ENCODE peak calls at places on chromosomes 4 and X, in nine cellular contexts. N is foreskin fibroblast; X is NCI-H2029; U is DND-41; E is HCT116; R is T-helper 17 cell; M is iris pigment epithelial cell; T is stimulated activated naive CD8-positive, alpha-beta T cell treated with anti-CD3 and anti-CD28 coated beads, Interleukin-15, amount 100 ng/mL, for 72 hours; K is left cardiac atrium. J is an unnamed sample.
A peak's percentile ranks its signal among the peaks of the same experiment; 100 is the strongest.

GRCh38 chr4:86300516-86300915 is 59.3 kb downstream of the MAPK10 start:
- DNase-seq in U (no peak), K (no peak), E (no peak), R (no peak), M (no peak), X (no peak), N (no peak), T (no peak), J (no peak)

GRCh38 chr4:156505341-156505955 is 466.2 kb downstream of the PDGFC start:
- DNase-seq in T (no peak), E (no peak), U (no peak), M (peak; percentile 28), N (no peak), R (no peak), X (no peak), K (no peak), J (no peak)

GRCh38 chr4:152605641-152606304 is 69.9 kb upstream of the FBXW7 start:
- DNase-seq in N (peak; percentile 82), X (no peak), R (no peak), U (no peak), K (no peak), M (peak; percentile 15), T (no peak), E (no peak), J (no peak)

GRCh38 chr4:17580969-17581368 is 4.0 kb downstream of the LAP3 start:
- DNase-seq in K (no peak), N (peak; percentile 41), M (peak; percentile 81), U (no peak), R (no peak), E (no peak), T (no peak), X (no peak), J (no peak)

GRCh38 chrX:77446029-77446585 is 1.1 kb upstream of the FGF16 start:
- DNase-seq in X (no peak), M (peak; percentile 15), K (peak; percentile 24), N (peak; percentile 21), R (no peak), U (no peak), T (peak; percentile 11), E (no peak), J (no peak)

GRCh38 chr4:164212134-164212533 is 541.8 kb upstream of the SMIM31 start:
- DNase-seq in U (no peak), M (peak; percentile 64), T (no peak), E (no peak), X (no peak), K (no peak), R (no peak), N (no peak), J (no peak)

GRCh38 chrX:39955621-39956020 is 142.1 kb downstream of the BCOR start:
- DNase-seq in R (no peak), T (no peak), N (peak; percentile 7), U (peak; percentile 30), M (no peak), E (no peak), K (no peak), X (no peak), J (no peak)

GRCh38 chrX:127038065-127038464 is 218.5 kb downstream of the PRR32 start:
- DNase-seq in N (no peak), E (no peak), T (no peak), M (no peak), R (no peak), K (no peak), U (no peak), X (no peak), J (no peak)

GRCh38 chr4:150072906-150073714 is 5.1 kb upstream of the DCLK2 start:
- DNase-seq in U (no peak), M (peak; percentile 93), E (no peak), N (peak; percentile 92), T (no peak), K (no peak), R (no peak), X (no peak), J (no peak)

GRCh38 chrX:63751481-63751880 is 33.5 kb downstream of the ARHGEF9 start:
- DNase-seq in X (no peak), R (no peak), K (no peak), N (no peak), M (no peak), U (no peak), E (no peak), T (no peak), J (no peak)

GRCh38 chrX:11287505-11287904 is 5.7 kb upstream of the AMELX start:
- DNase-seq in U (no peak), N (peak; percentile 50), R (no peak), M (peak; percentile 29), X (no peak), T (no peak), K (no peak), E (no peak), J (no peak)

GRCh38 chr4:2416564-2417195 is 1.8 kb downstream of the ZFYVE28 start:
- DNase-seq in U (no peak), M (peak; percentile 14), T (peak; percentile 26), R (no peak), X (no peak), E (no peak), K (peak; percentile 42), N (peak; percentile 70), J (no peak)

GRCh38 chrX:110414679-110415439 is 56.2 kb downstream of the RTL9 start:
- DNase-seq in K (no peak), E (no peak), R (no peak), M (peak; percentile 44), X (no peak), T (no peak), N (peak; percentile 77), U (no peak), J (no peak)

GRCh38 chr4:16256343-16256742 is 30.1 kb upstream of the TAPT1 start:
- DNase-seq in T (no peak), K (no peak), U (no peak), M (no peak), N (no peak), E (no peak), R (no peak), X (no peak), J (peak; percentile 62)

GRCh38 chr4:119286377-119287002 is 35.4 kb downstream of the FABP2 start:
- DNase-seq in E (peak; percentile 47), R (peak; percentile 7), T (no peak), K (no peak), X (no peak), U (no peak), N (peak; percentile 73), M (peak; percentile 75), J (no peak)

GRCh38 chr4:106312377-106312776 is 3.6 kb downstream of the TBCK start:
- DNase-seq in X (no peak), U (no peak), K (no peak), M (no peak), T (no peak), E (no peak), R (no peak), N (peak; percentile 31), J (no peak)

GRCh38 chrX:15564981-15565579 is 35.7 kb downstream of the ACE2 start:
- DNase-seq in T (peak; percentile 18), U (peak; percentile 3), R (no peak), K (peak; percentile 76), E (peak; percentile 53), N (peak; percentile 70), X (peak; percentile 32), M (peak; percentile 63), J (peak; percentile 64)

GRCh38 chr4:176775326-176775725 is 17.4 kb downstream of the VEGFC start:
- DNase-seq in U (no peak), T (no peak), R (no peak), N (no peak), X (no peak), E (no peak), M (no peak), K (no peak), J (no peak)

GRCh38 chrX:134836497-134836968 is 154.3 kb upstream of the SMIM10 start:
- DNase-seq in K (no peak), M (peak; percentile 58), U (no peak), R (no peak), X (no peak), T (no peak), E (peak; percentile 79), N (peak; percentile 58), J (no peak)

GRCh38 chr4:156954598-156954997 is 17.0 kb downstream of the PDGFC start:
- DNase-seq in E (no peak), K (no peak), T (no peak), R (no peak), M (no peak), U (no peak), N (peak; percentile 47), X (no peak), J (no peak)

GRCh38 chrX:47637546-47638195 is 7.9 kb upstream of the CFP start:
- DNase-seq in N (no peak), X (peak; percentile 20), R (no peak), T (no peak), U (no peak), E (no peak), K (peak; percentile 66), M (peak; percentile 27), J (no peak)

GRCh38 chrX:42247241-42247640 is 323.9 kb upstream of the CASK start:
- DNase-seq in T (no peak), R (no peak), E (no peak), K (no peak), N (no peak), X (no peak), U (no peak), M (peak; percentile 11), J (no peak)

GRCh38 chr4:73485596-73485995 is 4.1 kb downstream of the AFM start:
- DNase-seq in K (no peak), N (no peak), T (no peak), M (no peak), E (no peak), X (no peak), U (no peak), R (no peak), J (no peak)

GRCh38 chrX:49915352-49916222 is 6.8 kb upstream of the CLCN5 start:
- DNase-seq in N (peak; percentile 75), R (peak; percentile 25), U (peak; percentile 30), T (peak; percentile 20), M (peak; percentile 62), X (peak; percentile 13), K (peak; percentile 26), E (peak; percentile 40), J (no peak)

GRCh38 chrX:150847088-150847487 is 51.4 kb downstream of the CD99L2 start:
- DNase-seq in U (no peak), M (no peak), X (no peak), E (no peak), T (no peak), N (no peak), K (no peak), R (no peak), J (no peak)

GRCh38 chr4:13476915-13477314 is 7.2 kb downstream of the RAB28 start:
- DNase-seq in T (no peak), X (no peak), M (peak; percentile 93), N (peak; percentile 6), E (no peak), K (no peak), U (no peak), R (no peak), J (no peak)

GRCh38 chr4:189355590-189355989 is 585.1 kb upstream of the FRG1 start:
- DNase-seq in R (no peak), K (no peak), E (no peak), N (no peak), U (no peak), M (no peak), X (no peak), T (no peak), J (no peak)

GRCh38 chr4:24794111-24794860 is 1.1 kb upstream of the SOD3 start:
- DNase-seq in M (no peak), T (no peak), U (no peak), X (no peak), E (no peak), N (peak; percentile 55), R (no peak), K (peak; percentile 48), J (peak; percentile 77)

GRCh38 chr4:3059896-3060295 is 14.4 kb downstream of the HTT-AS start:
- DNase-seq in E (no peak), K (no peak), X (no peak), U (no peak), T (no peak), N (no peak), R (no peak), M (no peak), J (no peak)

GRCh38 chrX:19865567-19866363 is 21.6 kb downstream of the SH3KBP1 start:
- DNase-seq in X (no peak), U (peak; percentile 66), K (no peak), M (no peak), T (no peak), E (no peak), R (no peak), N (no peak), J (no peak)

GRCh38 chr4:185398618-185399017 is 2.0 kb downstream of the ANKRD37 start:
- DNase-seq in X (no peak), M (no peak), U (no peak), T (no peak), E (no peak), N (peak; percentile 24), K (no peak), R (no peak), J (no peak)

J was measured in sigmoid colon.